ENCODE peak calls at places on chromosome 3, in nine cellular contexts. K, F, E, Q, P, C, T, X and O are unnamed samples.

GRCh38 chr3:129122697-129123055 is 1.1 kb upstream of the RAB43 start:
- DNase-seq in T (no peak), P (no peak), Q (peak; percentile 52), F (peak; percentile 40), K (no peak), C (no peak), X (no peak), E (no peak), O (no peak)

GRCh38 chr3:119420196-119420595 is 43.2 kb downstream of the TMEM39A start:
- DNase-seq in P (no peak), C (no peak), X (no peak), E (no peak), T (no peak), F (no peak), K (no peak), Q (peak; percentile 34), O (peak; percentile 29)

GRCh38 chr3:17640466-17640865 is 102.0 kb downstream of the TBC1D5 start:
- DNase-seq in C (no peak), X (no peak), P (no peak), E (no peak), F (no peak), K (no peak), Q (no peak), T (no peak), O (no peak)

GRCh38 chr3:54792584-54792983 is 135.3 kb downstream of the LRTM1 start:
- DNase-seq in T (no peak), P (no peak), E (no peak), Q (no peak), C (no peak), F (peak; percentile 19), X (no peak), K (no peak), O (no peak)

GRCh38 chr3:192904632-192905289 is 12.9 kb downstream of the MB21D2 start:
- DNase-seq in Q (no peak), T (no peak), F (no peak), C (no peak), E (no peak), K (no peak), X (no peak), P (no peak), O (no peak)

GRCh38 chr3:188403404-188403803 is 249.4 kb downstream of the LPP start:
- DNase-seq in P (no peak), Q (no peak), E (no peak), C (no peak), T (no peak), F (no peak), K (no peak), X (no peak), O (no peak)

GRCh38 chr3:169658311-169658931 is 5.1 kb downstream of the MECOM start:
- DNase-seq in P (no peak), C (no peak), K (peak; percentile 85), X (peak; percentile 74), T (peak; percentile 81), F (no peak), E (no peak), Q (peak; percentile 45), O (peak; percentile 54)

GRCh38 chr3:194200422-194201060 is 64.6 kb downstream of the HES1 start:
- DNase-seq in K (no peak), F (no peak), E (no peak), P (no peak), Q (no peak), C (no peak), X (no peak), T (no peak), O (no peak)

GRCh38 chr3:72993391-72993790 is 3.2 kb upstream of the PPP4R2 start:
- DNase-seq in Q (peak; percentile 43), P (no peak), F (no peak), K (no peak), T (no peak), E (no peak), X (no peak), C (no peak), O (no peak)

GRCh38 chr3:5348229-5348628 is 160.7 kb downstream of the EDEM1 start:
- DNase-seq in X (no peak), E (no peak), T (no peak), P (no peak), Q (no peak), F (no peak), K (no peak), C (no peak), O (no peak)

GRCh38 chr3:148042663-148043445 is 633.7 kb downstream of the ZIC1 start:
- DNase-seq in Q (no peak), T (no peak), F (no peak), E (no peak), X (no peak), K (no peak), C (no peak), P (no peak), O (no peak)

GRCh38 chr3:100159564-100160153 is 45.4 kb upstream of the FILIP1L start:
- DNase-seq in P (no peak), T (no peak), X (no peak), C (no peak), E (no peak), F (no peak), K (no peak), Q (no peak), O (no peak)

GRCh38 chr3:85020828-85021227 is 62.0 kb downstream of the CADM2 start:
- DNase-seq in E (no peak), P (no peak), F (no peak), Q (no peak), T (no peak), K (no peak), X (no peak), C (no peak), O (no peak)

GRCh38 chr3:189513281-189514151 is 117.7 kb upstream of the TP63 start:
- DNase-seq in F (peak; percentile 64), X (no peak), P (no peak), K (no peak), T (no peak), C (no peak), E (no peak), Q (no peak), O (no peak)

GRCh38 chr3:42552830-42553229 is 28.9 kb downstream of the SEC22C start:
- DNase-seq in Q (no peak), E (no peak), F (no peak), P (no peak), C (peak; percentile 29), X (no peak), K (no peak), T (no peak), O (no peak)

GRCh38 chr3:124788254-124788745 is 58.0 kb downstream of the UMPS start:
- DNase-seq in T (no peak), P (no peak), C (no peak), Q (no peak), K (peak; percentile 9), F (no peak), E (no peak), X (no peak), O (no peak)

GRCh38 chr3:68148471-68148870 is 494.1 kb upstream of the SUCLG2 start:
- DNase-seq in P (no peak), E (no peak), X (no peak), C (no peak), K (no peak), Q (no peak), F (no peak), T (no peak), O (no peak)

GRCh38 chr3:151315846-151316245 is 774 bp downstream of the GPR87 start:
- DNase-seq in P (no peak), E (no peak), X (no peak), C (no peak), F (no peak), T (no peak), Q (no peak), K (no peak), O (no peak)

GRCh38 chr3:52527732-52528595 is 5.7 kb downstream of the NT5DC2 start:
- DNase-seq in C (peak; percentile 58), P (no peak), T (peak; percentile 69), F (no peak), K (peak; percentile 69), E (peak; percentile 8), Q (no peak), X (peak; percentile 67), O (no peak)

GRCh38 chr3:16240229-16241023 is 24.3 kb downstream of the DPH3 start:
- DNase-seq in E (no peak), P (no peak), Q (no peak), K (no peak), X (no peak), T (no peak), F (no peak), C (no peak), O (no peak)

GRCh38 chr3:122958290-122958689 is 69.3 kb downstream of the SEMA5B start:
- DNase-seq in C (no peak), T (no peak), P (no peak), E (no peak), X (no peak), F (no peak), Q (no peak), K (no peak), O (no peak)

GRCh38 chr3:198113219-198114053 is 153.4 kb downstream of the LMLN start:
- DNase-seq in C (no peak), T (peak; percentile 88), E (no peak), P (no peak), K (peak; percentile 72), F (no peak), X (peak; percentile 90), Q (peak; percentile 53), O (peak; percentile 72)
- H3K9me3 ChIP-seq in C (no peaks in the 10 kb centered on the region), T (peaks cover 17% of the 10 kb centered on the region), E (no peaks in the 10 kb centered on the region), P (no peaks in the 10 kb centered on the region), K (peaks cover 2% of the 10 kb centered on the region), F (no peaks in the 10 kb centered on the region), X (no peaks in the 10 kb centered on the region), Q (no peaks in the 10 kb centered on the region), O (no peaks in the 10 kb centered on the region)

GRCh38 chr3:31654998-31655397 is 122.3 kb downstream of the STT3B start:
- DNase-seq in Q (no peak), P (no peak), T (no peak), E (no peak), X (no peak), K (no peak), F (no peak), C (no peak), O (no peak)
- H3K9me3 ChIP-seq in Q (peaks cover 6% of the 10 kb centered on the region), P (no peaks in the 10 kb centered on the region), T (peaks cover 97% of the 10 kb centered on the region), E (no peaks in the 10 kb centered on the region), X (no peaks in the 10 kb centered on the region), K (peaks cover 2% of the 10 kb centered on the region), F (no peaks in the 10 kb centered on the region), C (peaks cover 36% of the 10 kb centered on the region), O (peaks cover 20% of the 10 kb centered on the region)

DNA sequence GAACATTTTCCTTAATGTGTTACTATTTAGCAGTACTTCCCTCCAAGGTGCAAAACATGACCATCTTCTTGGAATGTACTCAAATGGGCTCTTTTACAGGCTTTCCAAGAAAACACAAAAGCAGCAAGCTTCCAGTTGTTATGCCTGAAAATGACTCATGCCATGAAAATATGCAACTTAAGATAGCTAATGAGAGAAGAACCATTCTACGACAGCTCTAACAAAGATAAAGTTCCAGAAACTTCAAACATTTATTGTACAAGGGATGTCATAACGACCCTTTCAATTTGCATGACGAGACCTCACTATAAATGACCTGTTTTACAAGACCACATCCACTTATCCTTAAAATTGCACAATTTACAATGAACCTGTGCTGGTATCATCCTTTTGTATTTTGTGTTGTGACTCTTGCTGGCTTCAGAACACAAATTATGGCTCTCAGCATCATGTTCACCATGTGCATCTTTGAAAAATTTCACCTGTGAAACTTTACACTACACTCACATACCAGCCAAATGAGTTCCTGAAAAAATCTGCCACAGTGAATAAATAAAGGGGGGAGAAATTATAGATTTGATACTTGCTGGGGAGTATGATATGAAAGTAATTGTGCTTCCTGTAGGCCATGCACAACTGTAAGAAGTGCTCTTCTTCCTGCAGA is 433.7 kb downstream of the MAGI1 start:
- DNase-seq in K (no peak), F (no peak), T (no peak), E (no peak), P (no peak), C (no peak), X (no peak), Q (no peak), O (no peak)
- H3K9me3 ChIP-seq in K (no peaks in the 10 kb centered on the region), F (no peaks in the 10 kb centered on the region), T (no peaks in the 10 kb centered on the region), E (no peaks in the 10 kb centered on the region), P (no peaks in the 10 kb centered on the region), C (no peaks in the 10 kb centered on the region), X (no peaks in the 10 kb centered on the region), Q (no peaks in the 10 kb centered on the region), O (no peaks in the 10 kb centered on the region)

GRCh38 chr3:13901935-13902584 is 22.2 kb upstream of the WNT7A start:
- DNase-seq in F (no peak), X (no peak), P (no peak), K (no peak), C (no peak), T (no peak), Q (no peak), E (no peak), O (no peak)
- H3K9me3 ChIP-seq in F (no peaks in the 10 kb centered on the region), X (peaks cover 6% of the 10 kb centered on the region), P (peaks cover 5% of the 10 kb centered on the region), K (peaks cover 11% of the 10 kb centered on the region), C (peaks cover 19% of the 10 kb centered on the region), T (peaks cover 86% of the 10 kb centered on the region), Q (peaks cover 42% of the 10 kb centered on the region), E (no peaks in the 10 kb centered on the region), O (peaks cover 23% of the 10 kb centered on the region)